ENCODE peak calls at places on chromosome 20, in six cellular contexts. B is A549, T is K562, O is HepG2, V is endothelial cell of umbilical vein, X is GM12878. Q is an unnamed sample.
A peak's percentile ranks its signal among the peaks of the same experiment; 100 is the strongest.

GRCh38 chr20:37816003-37816402 is 86.9 kb upstream of the VSTM2L start:
- DNase-seq in B (no peak), T (no peak), O (no peak), V (no peak), X (no peak), Q (no peak)

GRCh38 chr20:54105653-54106052 is 35.3 kb upstream of the BCAS1 start:
- DNase-seq in B (no peak), T (no peak), O (no peak), V (no peak), X (no peak), Q (no peak)

GRCh38 chr20:2693286-2693995 is 861 bp downstream of the EBF4 start:
- DNase-seq in B (peak; percentile 44), T (no peak), O (no peak), V (peak; percentile 5), X (no peak), Q (peak; percentile 74)

GRCh38 chr20:37278966-37279590 is 10.4 kb upstream of the MANBAL start:
- DNase-seq in B (no peak), T (no peak), O (no peak), V (no peak), X (no peak), Q (no peak)

GRCh38 chr20:5569021-5569420 is 181.2 kb upstream of the SHLD1 start:
- DNase-seq in B (peak; percentile 52), T (peak; percentile 14), O (peak; percentile 71), V (peak; percentile 74), X (no peak), Q (peak; percentile 69)

GRCh38 chr20:41174782-41175181 is 37.4 kb downstream of the PLCG1 start:
- DNase-seq in B (no peak), T (no peak), O (no peak), V (no peak), X (no peak), Q (no peak)

GRCh38 chr20:19321176-19321575 is 108.7 kb downstream of the SLC24A3 start:
- DNase-seq in B (no peak), T (no peak), O (no peak), V (no peak), X (no peak), Q (no peak)

GRCh38 chr20:31967830-31968249 is at the start of gene XKR7:
- DNase-seq in B (no peak), T (peak; percentile 50), O (no peak), V (no peak), X (no peak), Q (peak; percentile 64)

GRCh38 chr20:34998331-34998950 is 42.8 kb downstream of the MYH7B start:
- DNase-seq in B (no peak), T (no peak), O (no peak), V (no peak), X (no peak), Q (no peak)

GRCh38 chr20:18055261-18055660 is 2.5 kb downstream of the OVOL2 start:
- DNase-seq in B (no peak), T (no peak), O (no peak), V (no peak), X (no peak), Q (peak; percentile 22)

GRCh38 chr20:6388666-6389197 is 265.9 kb upstream of the FERMT1 start:
- DNase-seq in B (no peak), T (no peak), O (no peak), V (no peak), X (no peak), Q (no peak)

GRCh38 chr20:60050193-60050960 is 92.2 kb downstream of the CDH26 start:
- DNase-seq in B (peak; percentile 23), T (no peak), O (peak; percentile 18), V (no peak), X (no peak), Q (no peak)

GRCh38 chr20:63831696-63832686 is 927 bp upstream of the ZBTB46 start:
- DNase-seq in B (no peak), T (peak; percentile 74), O (peak; percentile 64), V (no peak), X (no peak), Q (peak; percentile 66)

GRCh38 chr20:48603819-48604405 is 223.9 kb downstream of the PREX1 start:
- DNase-seq in B (no peak), T (no peak), O (no peak), V (no peak), X (no peak), Q (no peak)

GRCh38 chr20:5859611-5860010 is 90.7 kb downstream of the TRMT6 start:
- DNase-seq in B (no peak), T (no peak), O (no peak), V (no peak), X (no peak), Q (no peak)

GRCh38 chr20:10433014-10433622 is 904 bp downstream of the MKKS start:
- DNase-seq in B (no peak), T (no peak), O (peak; percentile 44), V (peak; percentile 50), X (no peak), Q (no peak)

GRCh38 chr20:44198872-44199271 is 11.7 kb downstream of the OSER1 start:
- DNase-seq in B (no peak), T (no peak), O (no peak), V (no peak), X (no peak), Q (no peak)

GRCh38 chr20:59726196-59726595 is 121.9 kb downstream of the PHACTR3 start:
- DNase-seq in B (no peak), T (no peak), O (no peak), V (no peak), X (no peak), Q (peak; percentile 41)

GRCh38 chr20:56187791-56188190 is 60.7 kb upstream of the MC3R start:
- DNase-seq in B (no peak), T (no peak), O (peak; percentile 16), V (no peak), X (no peak), Q (peak; percentile 22)

GRCh38 chr20:3765171-3765887 is 2.2 kb downstream of the ADISSP start:
- DNase-seq in B (no peak), T (no peak), O (no peak), V (no peak), X (no peak), Q (peak; percentile 16)

GRCh38 chr20:40016884-40017283 is 672.2 kb downstream of the MAFB start:
- DNase-seq in B (no peak), T (no peak), O (no peak), V (no peak), X (no peak), Q (no peak)

GRCh38 chr20:1577906-1578305 is 20.4 kb upstream of the SIRPD start:
- DNase-seq in B (no peak), T (no peak), O (no peak), V (peak; percentile 0), X (no peak), Q (peak; percentile 1)

GRCh38 chr20:826695-827323 is 6.7 kb upstream of the FAM110A start:
- DNase-seq in B (no peak), T (no peak), O (no peak), V (no peak), X (no peak), Q (no peak)

GRCh38 chr20:16054917-16055316 is 518.3 kb downstream of the KIF16B start:
- DNase-seq in B (no peak), T (no peak), O (no peak), V (no peak), X (no peak), Q (peak; percentile 29)

GRCh38 chr20:43689165-43689564 is 22.3 kb downstream of the MYBL2 start:
- DNase-seq in B (no peak), T (no peak), O (no peak), V (no peak), X (no peak), Q (no peak)

GRCh38 chr20:41058007-41058673 is 29.5 kb downstream of the TOP1 start:
- DNase-seq in B (no peak), T (no peak), O (peak; percentile 55), V (peak; percentile 71), X (no peak), Q (peak; percentile 29)

GRCh38 chr20:5486377-5487054 is 169.8 kb upstream of the PROKR2 start:
- DNase-seq in B (no peak), T (no peak), O (no peak), V (no peak), X (no peak), Q (no peak)

GRCh38 chr20:54026300-54027064 is 43.9 kb downstream of the BCAS1 start:
- DNase-seq in B (no peak), T (no peak), O (no peak), V (no peak), X (no peak), Q (no peak)

GRCh38 chr20:45269056-45269455 is 14.7 kb upstream of the SLPI start:
- DNase-seq in B (no peak), T (no peak), O (no peak), V (no peak), X (no peak), Q (no peak)

GRCh38 chr20:14189794-14190402 is 147.5 kb downstream of the FLRT3 start:
- DNase-seq in B (peak; percentile 12), T (no peak), O (peak; percentile 30), V (peak; percentile 36), X (no peak), Q (peak; percentile 37)
- TF ChIP-seq CTCF in B (peak; percentile 69), T (no peak), O (peak; percentile 51), V (peak; percentile 14), X (no peak), Q (peak; percentile 38)

DNA sequence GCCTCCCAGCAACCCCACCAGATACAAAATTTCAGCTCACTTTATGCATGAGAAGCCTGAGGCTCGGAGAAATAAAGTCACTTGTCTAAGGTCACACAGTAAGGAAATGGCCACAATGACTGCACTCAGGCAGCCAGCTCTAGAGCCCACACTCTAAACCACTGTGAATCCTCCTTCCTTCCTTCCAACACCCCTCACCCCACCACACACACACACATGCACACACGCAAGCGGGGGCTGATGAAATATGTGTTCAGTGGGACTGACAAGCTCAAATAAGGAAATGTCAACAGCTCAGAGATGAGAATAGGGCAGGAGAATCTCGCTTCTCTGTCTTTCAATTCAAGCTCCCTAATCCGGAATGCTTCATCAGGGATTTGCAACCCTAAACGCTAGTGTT is 6.0 kb upstream of the BPIFA1 start:
- DNase-seq in B (no peak), T (no peak), O (peak; percentile 29), V (no peak), X (no peak), Q (peak; percentile 52)
- TF ChIP-seq MYC in B (no peak), T (no peak), O (no peak), V (no peak), X (no peak), Q (no peak)

GRCh38 chr20:61538481-61539265 is 286.6 kb downstream of the CDH4 start:
- DNase-seq in B (no peak), T (no peak), O (no peak), V (no peak), X (no peak), Q (no peak)

GRCh38 chr20:61537721-61538480 is 285.8 kb downstream of the CDH4 start:
- DNase-seq in B (no peak), T (no peak), O (no peak), V (no peak), X (no peak), Q (no peak)

GRCh38 chr20:61536671-61537070 is 284.6 kb downstream of the CDH4 start:
- DNase-seq in B (no peak), T (no peak), O (no peak), V (no peak), X (no peak), Q (no peak)

GRCh38 chr20:61537239-61537638 is 285.2 kb downstream of the CDH4 start:
- DNase-seq in B (no peak), T (no peak), O (no peak), V (no peak), X (no peak), Q (no peak)

GRCh38 chr20:61539706-61540360 is 287.8 kb downstream of the CDH4 start:
- DNase-seq in B (no peak), T (no peak), O (no peak), V (no peak), X (no peak), Q (no peak)
- TF ChIP-seq POLR2A in B (no peak), T (no peak), O (no peak), V (no peak), X (no peak), Q (no peak)

GRCh38 chr20:47306095-47306494 is 50.4 kb downstream of the ZMYND8 start:
- DNase-seq in B (no peak), T (no peak), O (no peak), V (no peak), X (no peak), Q (no peak)
- TF ChIP-seq CTCF in B (no peak), T (no peak), O (no peak), V (no peak), X (no peak), Q (no peak)